ENCODE peak calls at places on chromosome X, in four cellular contexts. Z is fibroblast of villous mesenchyme, R is ureter, L is IMR-90. G is an unnamed sample.

GRCh38 chrX:145549476-145549875 is 268.2 kb upstream of the SLITRK2 start:
- DNase-seq in Z (no peak), R (no peak), L (no peak), G (no peak)

GRCh38 chrX:15781964-15782711 is 8.1 kb upstream of the ZRSR2 start:
- DNase-seq in Z (no peak), R (no peak), L (no peak), G (no peak)

GRCh38 chrX:16666541-16666940 is 16.6 kb downstream of the S100G start:
- DNase-seq in Z (peak), R (no peak), L (peak), G (no peak)

GRCh38 chrX:71143508-71143907 is 1.1 kb upstream of the NLGN3 start:
- DNase-seq in Z (peak), R (peak), L (peak), G (peak)

GRCh38 chrX:152520653-152521052 is 69.5 kb upstream of the GABRA3 start:
- DNase-seq in Z (no peak), R (no peak), L (no peak), G (no peak)

GRCh38 chrX:99820197-99820596 is 589.9 kb downstream of the PCDH19 start:
- DNase-seq in Z (no peak), R (no peak), L (no peak), G (no peak)

GRCh38 chrX:37783284-37783683 is 3.4 kb downstream of the CYBB start:
- DNase-seq in Z (no peak), R (no peak), L (no peak), G (no peak)

GRCh38 chrX:83510466-83511181 is 2.5 kb downstream of the POU3F4 start:
- DNase-seq in Z (no peak), R (no peak), L (no peak), G (no peak)

GRCh38 chrX:51899741-51900140 is 6.3 kb downstream of the MAGED1 start:
- DNase-seq in Z (no peak), R (no peak), L (peak), G (no peak)

GRCh38 chrX:20267924-20268701 is 1.4 kb upstream of the RPS6KA3 start:
- DNase-seq in Z (peak), R (peak), L (no peak), G (peak)

GRCh38 chrX:136487647-136488046 is at the start of gene BRS3:
- DNase-seq in Z (no peak), R (no peak), L (no peak), G (no peak)

GRCh38 chrX:40853004-40853815 is 117.9 kb upstream of the MED14 start:
- DNase-seq in Z (no peak), R (no peak), L (no peak), G (no peak)

GRCh38 chrX:20988118-20988517 is 386.1 kb upstream of the CNKSR2 start:
- DNase-seq in Z (no peak), R (no peak), L (no peak), G (no peak)

GRCh38 chrX:127908369-127908768 is 143.8 kb downstream of the ACTRT1 start:
- DNase-seq in Z (no peak), R (no peak), L (no peak), G (no peak)

GRCh38 chrX:48508400-48509244 is at the start of gene PORCN:
- DNase-seq in Z (peak), R (peak), L (peak), G (peak)

GRCh38 chrX:63738696-63739095 is 46.3 kb downstream of the ARHGEF9 start:
- DNase-seq in Z (no peak), R (no peak), L (peak), G (no peak)

GRCh38 chrX:2781698-2782097 is 29.9 kb downstream of the XG start:
- DNase-seq in Z (no peak), R (no peak), L (peak), G (no peak)

GRCh38 chrX:106243376-106243775 is 75.3 kb downstream of the PWWP3B start:
- DNase-seq in Z (no peak), R (no peak), L (no peak), G (no peak)

GRCh38 chrX:7131621-7132020 is 15.9 kb upstream of the STS start:
- DNase-seq in Z (no peak), R (peak), L (no peak), G (no peak)

GRCh38 chrX:2701600-2701999 is 10.5 kb downstream of the CD99 start:
- DNase-seq in Z (no peak), R (no peak), L (no peak), G (no peak)

GRCh38 chrX:141341341-141341740 is 99.0 kb upstream of the SPANXC start:
- DNase-seq in Z (peak), R (no peak), L (peak), G (no peak)

GRCh38 chrX:65537229-65537628 is 2.6 kb upstream of the LAS1L start:
- DNase-seq in Z (no peak), R (no peak), L (no peak), G (no peak)

GRCh38 chrX:39953879-39954278 is 143.9 kb downstream of the BCOR start:
- DNase-seq in Z (peak), R (peak), L (peak), G (peak)

GRCh38 chrX:107429090-107429489 is 20.4 kb upstream of the FRMPD3 start:
- DNase-seq in Z (peak), R (no peak), L (peak), G (peak)

GRCh38 chrX:295136-295535 is 14.0 kb downstream of the PLCXD1 start:
- DNase-seq in Z (no peak), R (peak), L (no peak), G (no peak)

GRCh38 chrX:11190745-11191510 is 79.8 kb downstream of the HCCS start:
- DNase-seq in Z (no peak), R (no peak), L (no peak), G (peak)

GRCh38 chrX:10237255-10237654 is 80.5 kb downstream of the CLCN4 start:
- DNase-seq in Z (no peak), R (no peak), L (no peak), G (no peak)

GRCh38 chrX:41732260-41732659 is 8.3 kb downstream of the GPR82 start:
- DNase-seq in Z (no peak), R (no peak), L (no peak), G (no peak)

GRCh38 chrX:13828392-13828791 is 11.5 kb upstream of the GPM6B start:
- DNase-seq in Z (no peak), R (no peak), L (no peak), G (no peak)

GRCh38 chrX:41022579-41022978 is 62.7 kb upstream of the USP9X start:
- DNase-seq in Z (peak), R (no peak), L (peak), G (no peak)

GRCh38 chrX:111199505-111199904 is 70.8 kb downstream of the CAPN6 start:
- DNase-seq in Z (no peak), R (no peak), L (no peak), G (no peak)

GRCh38 chrX:130125090-130125489 is 14.8 kb upstream of the ELF4 start:
- DNase-seq in Z (peak), R (peak), L (no peak), G (no peak)

GRCh38 chrX:150525061-150525919 is 43.1 kb upstream of the MTM1 start:
- DNase-seq in Z (no peak), R (no peak), L (no peak), G (no peak)

GRCh38 chrX:47209508-47210238 is 8.8 kb upstream of the CDK16 start:
- DNase-seq in Z (no peak), R (no peak), L (no peak), G (no peak)

GRCh38 chrX:10617964-10618342 is 2.4 kb downstream of the MID1 start:
- DNase-seq in Z (no peak), R (no peak), L (peak), G (peak)

GRCh38 chrX:139889760-139890159 is 43.1 kb downstream of the ATP11C start:
- DNase-seq in Z (no peak), R (no peak), L (peak), G (no peak)